ENCODE peak calls at places on chromosome 13, in seven cellular contexts. B is omental fat pad; V is stimulated activated CD4-positive, alpha-beta T cell treated with anti-CD3 and anti-CD28 coated beads, Interleukin-15, amount 100 ng/mL, for 24 hours; A is KBM-7; I is islet precursor cell; U is GM23338; Q is NCI-H1694 treated with DMSO at 0.1 percent for 48 hours. T is an unnamed sample.

GRCh38 chr13:106566682-106567420 is 1.1 kb downstream of the ARGLU1 start:
- DNase-seq in V (peak), A (peak), I (peak), Q (peak), B (no peak), U (peak), T (peak)

GRCh38 chr13:79496188-79496587 is 15.2 kb downstream of the NDFIP2 start:
- DNase-seq in Q (no peak), I (no peak), B (no peak), U (no peak), V (no peak), A (no peak), T (no peak)

GRCh38 chr13:94176576-94176975 is 302.9 kb downstream of the DCT start:
- DNase-seq in U (no peak), A (peak), I (no peak), Q (no peak), B (no peak), V (no peak), T (no peak)

GRCh38 chr13:84896128-84896527 is 903.1 kb downstream of the SLITRK6 start:
- DNase-seq in A (peak), U (peak), Q (peak), B (no peak), V (peak), I (peak), T (peak)

GRCh38 chr13:73074101-73074500 is 15.3 kb downstream of the KLF5 start:
- DNase-seq in Q (no peak), V (no peak), U (no peak), I (no peak), B (no peak), A (no peak), T (no peak)

GRCh38 chr13:22757530-22758120 is 423.2 kb upstream of the SGCG start:
- DNase-seq in V (no peak), I (no peak), U (peak), Q (no peak), A (no peak), B (no peak), T (no peak)

GRCh38 chr13:21625366-21625765 is 21.4 kb upstream of the MICU2 start:
- DNase-seq in Q (peak), I (no peak), V (no peak), U (peak), A (peak), B (no peak), T (no peak)

GRCh38 chr13:85536706-85537105 is 262.5 kb downstream of the SLITRK6 start:
- DNase-seq in V (no peak), Q (no peak), B (no peak), A (no peak), U (no peak), I (no peak), T (no peak)

GRCh38 chr13:72453161-72453560 is 274.3 kb downstream of the MZT1 start:
- DNase-seq in V (no peak), I (no peak), Q (no peak), U (no peak), B (no peak), A (no peak), T (no peak)

GRCh38 chr13:85798999-85799646 is at the start of gene SLITRK6:
- DNase-seq in V (no peak), Q (no peak), A (no peak), I (peak), B (no peak), U (peak), T (no peak)

GRCh38 chr13:46386426-46386995 is 541 bp downstream of the RUBCNL start:
- DNase-seq in V (no peak), I (peak), A (no peak), Q (no peak), B (no peak), U (peak), T (no peak)

GRCh38 chr13:25501231-25501630 is 129.5 kb downstream of the ATP8A2 start:
- DNase-seq in U (no peak), B (no peak), I (no peak), Q (no peak), V (no peak), A (no peak), T (no peak)

GRCh38 chr13:33764716-33765115 is 53.2 kb upstream of the RFC3 start:
- DNase-seq in A (no peak), Q (no peak), I (no peak), V (no peak), B (no peak), U (no peak), T (no peak)

GRCh38 chr13:23718916-23719470 is 148.8 kb downstream of the TNFRSF19 start:
- DNase-seq in A (no peak), V (no peak), U (no peak), I (no peak), Q (no peak), B (no peak), T (no peak)

GRCh38 chr13:112685856-112686255 is 4.0 kb upstream of the ATP11A start:
- DNase-seq in V (no peak), I (no peak), B (no peak), U (no peak), Q (no peak), A (no peak), T (no peak)

GRCh38 chr13:32471187-32471922 is 43.4 kb upstream of the N4BP2L1 start:
- DNase-seq in A (no peak), V (no peak), B (no peak), U (no peak), Q (no peak), I (no peak), T (no peak)

GRCh38 chr13:99782669-99783068 is 188.9 kb downstream of the ZIC5 start:
- DNase-seq in I (no peak), U (no peak), A (no peak), B (no peak), V (no peak), Q (no peak), T (no peak)

T was measured in WTC11.